ENCODE peak calls at places on chromosomes 1 and 21, in four cellular contexts. H, F, C and B are unnamed samples. For H3K4me1 and H3K36me3, the result is how much of the 10 kb centered on the place peaks cover.

GRCh38 chr1:16207318-16208269 is 4.9 kb downstream of the ARHGEF19 start:
- DNase-seq in H (no peak), F (no peak), C (peak), B (peak)

GRCh38 chr1:30315185-30315960 is 408.0 kb downstream of the MATN1 start:
- DNase-seq in H (no peak), F (no peak), C (no peak), B (no peak)

GRCh38 chr1:162213281-162213909 is 143.9 kb downstream of the NOS1AP start:
- DNase-seq in H (no peak), F (peak), C (no peak), B (no peak)

GRCh38 chr1:169250022-169250421 is 117.6 kb downstream of the NME7 start:
- DNase-seq in H (no peak), F (no peak), C (no peak), B (no peak)

GRCh38 chr21:34737115-34737514 is 68.3 kb downstream of the CLIC6 start:
- DNase-seq in H (no peak), F (no peak), C (peak), B (peak)

GRCh38 chr1:39076127-39076798 is 50.1 kb downstream of the NDUFS5 start:
- DNase-seq in H (no peak), F (no peak), C (no peak), B (peak)

GRCh38 chr1:15352122-15352957 is 57.3 kb upstream of the EFHD2 start:
- DNase-seq in H (no peak), F (no peak), C (peak), B (peak)

GRCh38 chr1:48876221-48876785 is 99.6 kb upstream of the BEND5 start:
- DNase-seq in H (no peak), F (no peak), C (no peak), B (peak)

GRCh38 chr1:99917214-99917613 is 52.6 kb upstream of the SLC35A3 start:
- DNase-seq in H (no peak), F (no peak), C (no peak), B (no peak)

GRCh38 chr1:37156646-37157045 is 122.3 kb upstream of the GRIK3 start:
- DNase-seq in H (no peak), F (no peak), C (peak), B (no peak)

GRCh38 chr1:244318512-244318911 is 133.2 kb downstream of the ADSS2 start:
- DNase-seq in H (no peak), F (no peak), C (no peak), B (no peak)

GRCh38 chr21:29186246-29186645 is 55.8 kb downstream of the MAP3K7CL start:
- DNase-seq in H (no peak), F (no peak), C (no peak), B (no peak)

GRCh38 chr1:85473390-85473789 is 8.4 kb upstream of the DDAH1 start:
- DNase-seq in H (no peak), F (no peak), C (no peak), B (no peak)

GRCh38 chr1:204261746-204262505 is 48.1 kb upstream of the GOLT1A start:
- DNase-seq in H (no peak), F (no peak), C (no peak), B (peak)

GRCh38 chr1:221800831-221801610 is 59.1 kb upstream of the DUSP10 start:
- DNase-seq in H (no peak), F (no peak), C (no peak), B (no peak)

GRCh38 chr1:152328801-152329391 is 3.9 kb upstream of the FLG start:
- DNase-seq in H (no peak), F (no peak), C (no peak), B (no peak)

GRCh38 chr1:180527270-180527669 is 24.9 kb upstream of the ACBD6 start:
- DNase-seq in H (no peak), F (no peak), C (peak), B (no peak)

GRCh38 chr1:209876091-209876800 is 48.5 kb downstream of the UTP25 start:
- DNase-seq in H (no peak), F (no peak), C (no peak), B (no peak)

GRCh38 chr21:42594616-42595280 is 58.7 kb upstream of the PDE9A start:
- DNase-seq in H (no peak), F (no peak), C (no peak), B (no peak)

GRCh38 chr1:151958959-151959358 is 34.7 kb downstream of the S100A10 start:
- DNase-seq in H (no peak), F (no peak), C (no peak), B (no peak)

GRCh38 chr1:226608699-226609505 is 60.3 kb downstream of the STUM start:
- DNase-seq in H (peak), F (peak), C (peak), B (peak)

GRCh38 chr1:14570514-14570913 is 28.0 kb upstream of the KAZN start:
- DNase-seq in H (no peak), F (no peak), C (no peak), B (no peak)

GRCh38 chr1:222784916-222785315 is 29.9 kb upstream of the DISP1 start:
- DNase-seq in H (no peak), F (no peak), C (peak), B (no peak)

GRCh38 chr1:233431753-233432403 is 104.4 kb downstream of the MAP3K21 start:
- DNase-seq in H (no peak), F (no peak), C (no peak), B (no peak)

GRCh38 chr1:71857862-71858261 is 424.5 kb downstream of the NEGR1 start:
- DNase-seq in H (no peak), F (no peak), C (no peak), B (no peak)

GRCh38 chr1:214125819-214126218 is 138.0 kb downstream of the PROX1 start:
- DNase-seq in H (no peak), F (no peak), C (no peak), B (no peak)

GRCh38 chr1:207810173-207810572 is 58.3 kb downstream of the CD46 start:
- DNase-seq in H (no peak), F (no peak), C (peak), B (peak)
- H3K4me1 ChIP-seq in H (under half), F (under half), C (under half), B (under half)

DNA sequence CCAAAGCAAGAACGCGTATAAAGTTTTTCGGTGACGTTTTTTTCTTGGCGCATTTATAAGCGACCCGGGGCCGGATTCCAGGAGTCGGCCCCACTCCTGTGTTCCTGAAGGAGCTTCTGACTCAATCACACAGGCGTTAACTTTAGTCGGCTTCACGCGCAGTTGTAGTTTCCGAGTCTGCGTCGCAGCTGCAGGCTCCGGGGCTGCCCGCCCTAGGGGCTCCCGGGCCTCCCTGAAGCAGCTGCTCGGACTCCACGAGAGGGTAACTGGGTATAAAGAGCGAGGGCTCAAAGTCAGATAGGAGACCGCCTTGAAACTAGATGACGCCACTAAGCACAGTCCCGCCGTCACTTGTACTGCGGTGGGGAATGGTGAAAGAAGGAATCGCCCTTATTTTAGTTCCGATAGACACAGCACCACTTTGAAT is 768 bp upstream of the KLHL21 start:
- DNase-seq in H (no peak), F (peak), C (peak), B (peak)
- H2BK12ac ChIP-seq in H (peak), F (peak), C (peak), B (peak)

GRCh38 chr1:179310271-179310670 is 16.7 kb downstream of the SOAT1 start:
- DNase-seq in H (no peak), F (no peak), C (no peak), B (peak)
- H3K36me3 ChIP-seq in H (under half), F (under half), C (under half), B (under half)

DNA sequence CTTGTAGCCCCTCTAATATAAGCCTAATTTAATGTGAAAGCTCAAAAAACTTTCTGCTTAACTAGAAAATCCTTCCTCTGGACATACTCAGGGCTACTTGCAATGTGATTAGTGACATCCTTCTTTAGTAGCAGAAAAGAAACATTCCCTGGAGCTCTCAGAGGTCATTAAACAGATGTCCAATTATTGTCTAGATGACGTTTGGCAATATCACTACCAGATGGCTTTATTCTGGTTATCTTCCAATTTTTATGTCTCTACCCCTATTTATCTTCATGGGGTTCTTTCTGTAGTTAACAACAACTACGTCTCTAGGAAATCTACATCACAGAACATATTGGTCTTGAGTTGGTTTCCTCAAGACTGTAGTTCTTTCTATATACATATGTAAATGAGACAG is 44.2 kb downstream of the CTH start:
- DNase-seq in H (no peak), F (no peak), C (no peak), B (no peak)
- H3K4me1 ChIP-seq in H (under half), F (under half), C (under half), B (under half)

GRCh38 chr1:219383273-219383672 is 209.6 kb downstream of the LYPLAL1 start:
- DNase-seq in H (no peak), F (no peak), C (peak), B (no peak)

GRCh38 chr1:219391297-219391696 is 217.6 kb downstream of the LYPLAL1 start:
- DNase-seq in H (no peak), F (no peak), C (no peak), B (no peak)

GRCh38 chr1:219381396-219381795 is 207.7 kb downstream of the LYPLAL1 start:
- DNase-seq in H (no peak), F (no peak), C (peak), B (no peak)

GRCh38 chr1:219387211-219387610 is 213.5 kb downstream of the LYPLAL1 start:
- DNase-seq in H (no peak), F (no peak), C (no peak), B (no peak)

DNA sequence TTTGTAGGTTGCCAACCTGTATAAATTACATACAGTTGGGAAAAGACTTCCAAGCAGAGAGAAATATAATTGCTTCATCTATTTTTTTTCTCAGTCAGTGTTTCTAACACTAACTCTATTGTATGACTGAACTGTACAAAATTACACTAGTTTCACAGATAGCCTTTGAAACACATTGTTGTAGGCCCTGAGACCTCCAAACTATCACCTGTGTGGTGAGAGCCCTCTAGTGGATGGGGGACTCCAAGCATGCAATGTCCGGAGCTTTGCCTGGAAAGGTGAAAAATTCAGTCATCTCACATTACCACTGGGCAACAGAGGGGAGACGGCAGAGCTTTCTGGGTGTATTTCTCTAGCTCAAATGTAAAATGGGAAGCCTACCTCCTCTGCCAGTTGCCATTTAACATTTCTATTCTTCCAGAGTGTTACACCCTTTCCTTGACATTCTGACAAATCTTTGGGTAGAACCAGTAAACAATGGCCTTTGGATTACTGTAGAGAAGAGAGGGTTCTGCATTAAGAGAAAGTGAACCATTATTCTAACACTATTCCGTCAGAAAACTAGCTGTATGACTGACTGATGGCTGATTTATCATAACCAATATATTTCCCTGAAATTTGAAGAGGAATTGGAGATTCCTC is 212.2 kb downstream of the LYPLAL1 start:
- DNase-seq in H (peak), F (peak), C (peak), B (peak)
- H2BK12ac ChIP-seq in H (no peak), F (no peak), C (no peak), B (no peak)

GRCh38 chr1:1764876-1765478 is 13.3 kb downstream of the NADK start:
- DNase-seq in H (no peak), F (no peak), C (no peak), B (no peak)
- H3K36me3 ChIP-seq in H (under half), F (under half), C (under half), B (half or more)

GRCh38 chr1:198686069-198686728 is 47.4 kb downstream of the PTPRC start:
- DNase-seq in H (no peak), F (peak), C (peak), B (peak)
- H3K4me1 ChIP-seq in H (under half), F (under half), C (under half), B (under half)

GRCh38 chr1:234545512-234546386 is 64.2 kb downstream of the IRF2BP2 start:
- DNase-seq in H (no peak), F (no peak), C (peak), B (peak)
- H2BK12ac ChIP-seq in H (no peak), F (no peak), C (peak), B (peak)

GRCh38 chr1:2507744-2508155 is 18.6 kb downstream of the PANK4 start:
- DNase-seq in H (no peak), F (no peak), C (no peak), B (no peak)

GRCh38 chr1:2508180-2508579 is 18.2 kb downstream of the PANK4 start:
- DNase-seq in H (no peak), F (no peak), C (no peak), B (no peak)

GRCh38 chr1:2510366-2511155 is 15.8 kb downstream of the PANK4 start:
- DNase-seq in H (no peak), F (no peak), C (no peak), B (no peak)

GRCh38 chr1:2508751-2509150 is 17.6 kb downstream of the PANK4 start:
- DNase-seq in H (no peak), F (no peak), C (peak), B (no peak)

DNA sequence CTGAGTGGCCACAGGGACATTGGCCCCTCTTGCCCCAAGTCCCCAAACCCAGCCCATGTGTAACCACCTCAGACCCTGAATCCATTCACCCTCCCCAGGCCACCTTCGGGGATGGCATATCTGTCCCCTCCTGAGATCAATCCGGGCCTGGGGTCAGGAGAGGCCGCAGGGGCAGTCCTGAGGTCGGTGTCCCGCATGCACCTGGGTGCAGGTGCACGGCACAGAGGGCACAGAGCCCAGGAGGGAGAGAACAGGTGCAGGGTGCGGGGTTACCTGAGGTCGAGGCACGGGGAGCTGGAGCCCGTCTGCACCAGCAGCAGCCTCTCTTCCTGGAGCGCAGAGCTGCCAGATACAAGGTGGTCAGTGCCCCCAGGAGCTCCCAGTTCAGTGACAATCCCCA is 16.8 kb downstream of the PANK4 start:
- DNase-seq in H (no peak), F (no peak), C (no peak), B (no peak)
- H3K36me3 ChIP-seq in H (under half), F (half or more), C (half or more), B (half or more)

GRCh38 chr1:155011437-155011907 is 8.9 kb downstream of the ZBTB7B start:
- DNase-seq in H (no peak), F (no peak), C (no peak), B (no peak)
- H3K4me1 ChIP-seq in H (under half), F (under half), C (under half), B (under half)